ENCODE peak calls at places on chromosomes 13 and 19, in five cellular contexts. P is CD4-positive, alpha-beta T cell; D is A549; Y is Karpas-422; B is RWPE1. N is an unnamed sample.

GRCh38 chr13:87810391-87810801 is 139.2 kb downstream of the SLITRK5 start:
- DNase-seq in B (no peak), Y (no peak), D (peak), P (no peak), N (no peak)

GRCh38 chr19:50239916-50240585 is 36.6 kb downstream of the MYH14 start:
- DNase-seq in Y (no peak), B (no peak), P (no peak), D (no peak), N (no peak)

GRCh38 chr13:28714651-28715050 is 4.1 kb downstream of the SLC46A3 start:
- DNase-seq in Y (no peak), B (no peak), D (no peak), P (no peak), N (no peak)

GRCh38 chr19:15926484-15926883 is 7.8 kb downstream of the CYP4F11 start:
- DNase-seq in B (no peak), P (no peak), Y (no peak), D (no peak), N (no peak)

GRCh38 chr19:2014081-2014693 is 1.3 kb downstream of the BTBD2 start:
- DNase-seq in P (no peak), B (no peak), Y (no peak), D (no peak), N (no peak)

GRCh38 chr19:53780506-53780905 is 43.6 kb downstream of the NLRP12 start:
- DNase-seq in P (no peak), Y (no peak), B (no peak), D (no peak), N (no peak)

GRCh38 chr19:10678813-10679212 is 22.4 kb upstream of the QTRT1 start:
- DNase-seq in Y (no peak), D (no peak), P (no peak), B (no peak), N (no peak)

GRCh38 chr13:85586422-85586831 is 212.8 kb downstream of the SLITRK6 start:
- DNase-seq in P (no peak), Y (no peak), B (peak), D (no peak), N (no peak)

GRCh38 chr19:38210458-38210987 is 13.5 kb downstream of the DPF1 start:
- DNase-seq in Y (no peak), P (no peak), B (no peak), D (no peak), N (peak)

GRCh38 chr13:65063753-65064152 is 2166.4 kb downstream of the PCDH9 start:
- DNase-seq in B (no peak), Y (no peak), P (no peak), D (no peak), N (no peak)

GRCh38 chr19:3606174-3606689 is 443 bp downstream of the TBXA2R start:
- DNase-seq in P (no peak), D (no peak), B (no peak), Y (no peak), N (no peak)

GRCh38 chr13:30806784-30807183 is 71.4 kb downstream of the ALOX5AP start:
- DNase-seq in Y (peak), D (no peak), B (peak), P (no peak), N (no peak)

GRCh38 chr13:72638059-72638815 is 89.2 kb downstream of the MZT1 start:
- DNase-seq in Y (no peak), P (no peak), B (peak), D (no peak), N (no peak)

GRCh38 chr19:58261968-58262921 is 16.5 kb upstream of the ZNF8 start:
- DNase-seq in P (no peak), B (no peak), Y (no peak), D (no peak), N (no peak)

GRCh38 chr19:56071151-56071550 is 49.9 kb downstream of the ZNF787 start:
- DNase-seq in D (no peak), B (no peak), P (no peak), Y (peak), N (no peak)

GRCh38 chr19:18310118-18310909 is 12.6 kb downstream of the LSM4 start:
- DNase-seq in B (no peak), P (no peak), Y (no peak), D (no peak), N (no peak)

GRCh38 chr19:3343619-3344502 is 22.5 kb upstream of the NFIC start:
- DNase-seq in P (peak), B (peak), D (peak), Y (peak), N (peak)

GRCh38 chr19:41399091-41399490 is 1.5 kb downstream of the BCKDHA start:
- DNase-seq in Y (no peak), P (no peak), B (no peak), D (no peak), N (no peak)

GRCh38 chr19:11423164-11423803 is 4.2 kb upstream of the RGL3 start:
- DNase-seq in P (no peak), Y (no peak), D (no peak), B (no peak), N (no peak)

GRCh38 chr13:42758515-42758914 is 22.9 kb upstream of the FAM216B start:
- DNase-seq in Y (no peak), P (no peak), D (no peak), B (no peak), N (no peak)

GRCh38 chr13:114116734-114117133 is 15.7 kb downstream of the RASA3 start:
- DNase-seq in P (no peak), B (no peak), Y (no peak), D (no peak), N (no peak)

GRCh38 chr13:114115796-114116195 is 16.6 kb downstream of the RASA3 start:
- DNase-seq in B (no peak), P (no peak), D (no peak), Y (no peak), N (no peak)

GRCh38 chr13:114119196-114119595 is 13.2 kb downstream of the RASA3 start:
- DNase-seq in Y (no peak), D (peak), P (no peak), B (peak), N (no peak)

GRCh38 chr13:114118763-114119123 is 13.7 kb downstream of the RASA3 start:
- DNase-seq in D (peak), P (no peak), B (no peak), Y (no peak), N (no peak)

DNA sequence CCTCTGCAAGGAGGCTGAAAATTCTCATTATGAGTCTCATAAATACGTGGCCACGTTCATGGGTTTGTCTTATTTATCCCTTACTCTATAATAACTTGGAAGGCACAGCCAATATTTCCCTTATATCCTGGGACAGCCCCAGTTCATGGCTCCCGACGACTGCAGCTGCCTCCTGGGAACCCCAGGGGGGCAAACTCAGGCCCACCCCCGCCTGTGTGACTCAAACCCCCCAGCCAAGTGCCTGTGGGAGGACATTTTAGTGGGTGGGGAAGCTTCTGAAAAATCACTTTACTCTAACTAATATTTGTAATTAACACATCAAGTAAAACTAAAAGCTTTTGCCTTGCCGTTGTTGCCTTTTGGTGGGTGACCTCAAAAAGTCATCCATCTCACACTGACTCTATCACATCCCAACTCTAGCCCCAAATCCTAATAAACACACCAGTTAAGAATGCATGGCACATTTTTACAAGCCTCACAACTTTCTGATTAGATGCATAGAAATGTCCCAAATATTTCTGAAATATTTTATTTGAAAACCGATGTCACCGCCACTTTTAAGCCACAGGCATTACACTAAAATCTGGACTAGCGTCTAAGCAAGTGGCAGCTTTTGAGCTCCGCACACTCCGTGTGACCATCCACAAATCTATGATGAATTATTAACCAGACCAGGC is 14.2 kb downstream of the RASA3 start:
- DNase-seq in B (no peak), Y (no peak), D (no peak), P (no peak), N (no peak)
- H3K27ac ChIP-seq in B (peak), Y (no peak), D (peak), P (no peak), N (no peak)

DNA sequence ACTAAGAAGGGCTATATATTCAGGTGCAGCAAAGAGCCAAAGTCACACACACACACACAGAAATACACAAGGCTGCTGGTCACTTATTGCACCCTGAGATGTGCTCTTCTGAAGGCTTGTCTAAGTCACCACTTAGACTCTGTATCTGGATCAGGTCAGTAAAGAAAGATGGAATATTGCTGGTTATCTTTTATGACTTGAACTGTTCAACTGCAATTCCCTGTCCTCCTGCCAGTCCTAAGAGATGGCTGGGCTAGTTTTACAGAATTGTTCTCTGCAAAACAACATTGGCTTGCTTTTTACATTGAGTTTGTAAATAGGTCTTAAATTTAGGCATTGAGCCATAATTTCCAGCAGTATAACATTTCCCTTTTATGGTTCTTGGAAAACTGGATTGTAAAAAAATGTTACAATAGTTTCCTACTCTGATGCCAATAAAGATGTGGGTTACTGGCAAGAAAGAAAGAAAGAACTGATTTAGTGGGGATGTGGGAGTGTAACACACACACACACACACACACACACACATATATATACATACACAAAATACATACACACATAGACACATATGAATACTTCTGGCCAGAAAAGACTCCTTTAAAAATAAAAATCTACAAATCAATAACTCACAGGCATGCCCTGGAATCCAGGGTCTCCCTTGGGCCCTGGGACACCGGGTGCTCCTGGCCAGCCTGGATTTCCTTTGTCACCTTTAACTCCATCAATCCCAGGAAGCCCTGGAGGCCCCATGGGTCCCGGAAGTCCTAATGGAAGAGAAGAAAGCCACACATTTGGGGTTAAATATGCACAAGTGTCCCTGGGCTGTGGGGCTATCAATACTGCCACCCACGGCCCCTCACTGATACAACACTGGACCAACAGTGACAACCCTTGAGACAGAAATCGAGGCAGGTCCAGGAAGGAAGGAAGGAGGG is 137.7 kb downstream of the COL4A1 start:
- DNase-seq in B (no peak), P (no peak), D (no peak), Y (no peak), N (no peak)
- H3K27ac ChIP-seq in B (no peak), P (no peak), D (no peak), Y (no peak), N (no peak)

DNA sequence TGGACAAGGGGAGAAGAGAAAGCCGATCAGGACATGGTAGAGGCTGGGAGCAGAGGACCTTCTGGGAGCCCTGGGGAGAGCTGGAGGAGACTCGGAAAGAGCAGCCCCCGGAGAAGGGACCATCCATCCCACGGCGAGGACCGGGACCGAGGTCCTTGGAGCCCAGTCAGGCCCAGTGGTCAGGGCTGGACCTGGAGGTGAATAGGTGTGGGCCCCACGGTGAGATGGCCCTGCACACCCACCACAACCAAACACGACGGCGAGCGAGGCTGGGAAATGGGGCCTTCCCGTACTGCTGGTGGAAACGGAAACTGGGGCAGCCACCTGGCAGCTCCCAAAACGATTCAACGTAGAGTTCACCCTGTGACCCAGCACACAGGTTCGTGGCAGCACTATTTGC is 3.7 kb upstream of the NTN5 start:
- DNase-seq in P (no peak), Y (no peak), B (no peak), D (no peak), N (no peak)
- H3K27ac ChIP-seq in P (no peak), Y (no peak), B (no peak), D (no peak), N (no peak)

GRCh38 chr19:43606569-43607229 is 5.2 kb upstream of the SRRM5 start:
- DNase-seq in Y (no peak), D (no peak), B (peak), P (no peak), N (no peak)
- H3K27ac ChIP-seq in Y (no peak), D (no peak), B (peak), P (no peak), N (peak)

DNA sequence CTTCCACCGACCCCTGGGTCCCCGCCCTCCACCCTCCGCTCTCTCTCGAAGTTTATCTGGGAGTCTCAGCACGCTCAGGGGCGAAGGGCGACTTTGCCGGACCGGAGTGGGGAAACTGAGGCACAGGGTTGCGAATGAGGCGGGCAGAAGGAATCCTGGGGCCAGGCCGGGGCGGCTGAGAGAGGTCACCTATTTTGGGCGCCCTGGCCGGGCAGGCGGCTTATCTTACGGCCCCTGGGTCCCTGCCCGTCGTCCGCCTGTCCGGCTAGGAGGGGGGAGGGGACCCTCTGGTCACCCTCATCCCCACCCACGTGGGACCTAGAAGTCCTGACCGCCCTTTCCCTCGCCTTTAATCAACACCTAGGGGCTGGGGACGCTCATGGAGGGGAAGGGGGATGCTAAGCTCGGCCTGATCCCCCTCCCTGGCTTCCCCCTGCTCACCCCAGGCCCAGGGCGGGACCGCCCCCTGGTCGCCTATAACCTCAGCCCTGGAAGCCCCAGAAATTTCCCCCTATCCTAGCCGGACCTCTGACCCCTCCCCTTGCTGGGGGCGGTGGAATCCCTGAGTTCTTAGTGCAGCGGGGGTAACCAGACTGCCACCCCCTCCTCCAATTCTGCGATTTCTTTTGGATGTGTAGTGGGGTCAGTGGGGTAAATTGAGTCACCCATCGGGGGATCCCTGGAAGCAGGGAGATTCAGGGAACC is 556 bp downstream of the TRIP10 start:
- DNase-seq in P (no peak), Y (no peak), B (no peak), D (peak), N (no peak)
- H3K27ac ChIP-seq in P (no peak), Y (peak), B (peak), D (peak), N (peak)

GRCh38 chr19:32686847-32687450 is 4.7 kb upstream of the NUDT19 start:
- DNase-seq in P (no peak), B (no peak), D (no peak), Y (no peak), N (no peak)
- H3K27ac ChIP-seq in P (no peak), B (no peak), D (no peak), Y (no peak), N (no peak)

DNA sequence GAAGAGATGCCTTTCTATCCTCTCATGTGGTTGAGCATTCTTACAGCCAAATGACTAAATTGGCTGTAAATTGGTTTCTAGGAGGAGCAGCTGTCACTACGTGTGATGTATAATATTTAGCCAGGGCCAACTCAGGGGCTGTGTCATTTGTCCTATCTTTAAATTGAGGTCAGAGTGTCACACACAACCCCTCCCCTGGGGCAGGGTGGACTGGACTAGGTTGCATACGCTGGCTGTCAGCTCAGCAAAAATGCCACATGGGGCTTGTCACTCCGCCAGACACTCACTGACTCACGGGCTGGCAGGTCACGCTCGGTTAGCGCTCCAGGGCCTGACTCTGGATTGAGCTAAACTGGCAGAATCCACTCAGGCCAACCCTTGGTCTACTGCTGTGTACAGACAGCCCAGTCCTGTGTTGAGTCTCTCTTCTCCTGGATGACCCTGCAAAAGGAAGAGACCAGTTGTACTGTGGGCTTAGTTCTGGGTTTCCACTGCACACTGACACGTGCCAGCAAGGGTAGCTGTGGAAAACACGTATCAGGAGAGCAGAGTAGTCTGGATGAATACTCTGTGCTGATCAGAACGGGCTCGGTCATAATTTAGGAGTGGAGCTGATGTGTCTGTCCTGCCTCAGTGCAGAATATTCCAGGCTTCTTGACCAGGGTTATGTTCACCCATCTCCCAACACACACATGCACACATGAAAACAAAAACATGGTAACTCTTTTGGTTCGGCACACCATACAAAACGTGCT is 29.1 kb downstream of the SHISA2 start:
- DNase-seq in D (no peak), B (peak), P (no peak), Y (no peak), N (no peak)
- H3K27ac ChIP-seq in D (no peak), B (peak), P (no peak), Y (no peak), N (peak)

GRCh38 chr19:46409146-46409545 is 4.2 kb downstream of the CCDC8 start:
- DNase-seq in P (no peak), Y (no peak), D (no peak), B (no peak), N (no peak)
- H3K27ac ChIP-seq in P (no peak), Y (no peak), D (no peak), B (peak), N (no peak)

N was measured in caudate nucleus.